ENCODE peak calls at places on chromosomes 7 and 10, in nine cellular contexts. N, Y, E, J, O, I, Q, T and U are unnamed samples.

GRCh38 chr7:130899638-130900401 is 165.8 kb upstream of the KLF14 start:
- DNase-seq in N (no peak), Y (no peak), E (no peak), J (no peak), O (no peak), I (no peak), Q (peak), T (no peak), U (no peak)

GRCh38 chr7:102389810-102390209 is 6.4 kb upstream of the PRKRIP1 start:
- DNase-seq in N (no peak), Y (no peak), E (no peak), J (no peak), O (no peak), I (no peak), Q (no peak), T (no peak), U (no peak)

GRCh38 chr7:102424129-102424551 is 9.2 kb upstream of the ORAI2 start:
- DNase-seq in N (no peak), Y (peak), E (no peak), J (no peak), O (no peak), I (no peak), Q (no peak), T (no peak), U (no peak)

GRCh38 chr10:44756235-44756634 is 154.9 kb upstream of the TMEM72 start:
- DNase-seq in N (no peak), Y (no peak), E (peak), J (no peak), O (no peak), I (no peak), Q (no peak), T (no peak), U (no peak)

GRCh38 chr10:29420744-29421143 is 131.9 kb downstream of the LYZL1 start:
- DNase-seq in N (no peak), Y (no peak), E (no peak), J (no peak), O (no peak), I (no peak), Q (no peak), T (no peak), U (no peak)

GRCh38 chr10:59733321-59733720 is 19.9 kb downstream of the MRLN start:
- DNase-seq in N (no peak), Y (no peak), E (no peak), J (no peak), O (no peak), I (no peak), Q (no peak), T (no peak), U (no peak)

GRCh38 chr7:132755538-132756481 is 179.5 kb upstream of the PLXNA4 start:
- DNase-seq in N (no peak), Y (no peak), E (no peak), J (no peak), O (no peak), I (no peak), Q (no peak), T (no peak), U (no peak)

GRCh38 chr10:62063795-62064472 is 162.4 kb downstream of the ARID5B start:
- DNase-seq in N (no peak), Y (no peak), E (peak), J (no peak), O (no peak), I (no peak), Q (no peak), T (no peak), U (no peak)

GRCh38 chr7:158325530-158326381 is 261.9 kb downstream of the PTPRN2 start:
- DNase-seq in N (no peak), Y (peak), E (peak), J (peak), O (no peak), I (peak), Q (no peak), T (no peak), U (no peak)

GRCh38 chr10:132136689-132137088 is 50.1 kb upstream of the DPYSL4 start:
- DNase-seq in N (no peak), Y (no peak), E (no peak), J (no peak), O (no peak), I (no peak), Q (no peak), T (peak), U (no peak)

GRCh38 chr10:42836771-42837468 is 54.3 kb downstream of the BMS1 start:
- DNase-seq in N (no peak), Y (peak), E (peak), J (no peak), O (no peak), I (no peak), Q (peak), T (no peak), U (no peak)

GRCh38 chr10:21740989-21741388 is 207.0 kb downstream of the MLLT10 start:
- DNase-seq in N (no peak), Y (no peak), E (no peak), J (no peak), O (no peak), I (no peak), Q (no peak), T (no peak), U (no peak)

GRCh38 chr10:34345383-34345782 is 469.7 kb downstream of the PARD3 start:
- DNase-seq in N (no peak), Y (no peak), E (no peak), J (no peak), O (no peak), I (no peak), Q (no peak), T (no peak), U (no peak)

GRCh38 chr7:131896189-131896855 is 339.9 kb upstream of the PODXL start:
- DNase-seq in N (no peak), Y (peak), E (no peak), J (no peak), O (no peak), I (no peak), Q (no peak), T (no peak), U (no peak)

GRCh38 chr10:73000973-73001372 is 46.4 kb upstream of the PLA2G12B start:
- DNase-seq in N (no peak), Y (no peak), E (no peak), J (no peak), O (no peak), I (no peak), Q (no peak), T (no peak), U (no peak)

GRCh38 chr10:103244663-103245271 is 920 bp upstream of the RPEL1 start:
- DNase-seq in N (peak), Y (peak), E (peak), J (peak), O (peak), I (peak), Q (peak), T (peak), U (peak)

GRCh38 chr10:63297941-63298340 is 164.8 kb downstream of the NRBF2 start:
- DNase-seq in N (no peak), Y (no peak), E (no peak), J (no peak), O (no peak), I (no peak), Q (no peak), T (no peak), U (no peak)

GRCh38 chr10:70850097-70850496 is 34.3 kb downstream of the SGPL1 start:
- DNase-seq in N (no peak), Y (no peak), E (no peak), J (no peak), O (no peak), I (no peak), Q (no peak), T (no peak), U (no peak)

GRCh38 chr10:17787087-17787942 is 21.8 kb upstream of the MRC1 start:
- DNase-seq in N (no peak), Y (no peak), E (peak), J (no peak), O (no peak), I (no peak), Q (no peak), T (no peak), U (no peak)

GRCh38 chr10:55628260-55628701 is 732.8 kb downstream of the ZWINT start:
- DNase-seq in N (no peak), Y (peak), E (no peak), J (no peak), O (no peak), I (no peak), Q (no peak), T (peak), U (peak)

GRCh38 chr7:114856625-114857024 is 65.3 kb upstream of the MDFIC start:
- DNase-seq in N (no peak), Y (no peak), E (no peak), J (no peak), O (no peak), I (no peak), Q (no peak), T (no peak), U (no peak)

GRCh38 chr10:89954787-89955566 is 253.6 kb downstream of the KIF20B start:
- DNase-seq in N (peak), Y (no peak), E (no peak), J (no peak), O (peak), I (no peak), Q (no peak), T (no peak), U (no peak)

GRCh38 chr7:134779741-134780065 is 269 bp downstream of the CALD1 start:
- DNase-seq in N (no peak), Y (no peak), E (no peak), J (no peak), O (no peak), I (no peak), Q (no peak), T (no peak), U (no peak)

GRCh38 chr10:79221110-79222051 is 125.9 kb upstream of the PPIF start:
- DNase-seq in N (no peak), Y (peak), E (peak), J (peak), O (no peak), I (no peak), Q (no peak), T (peak), U (no peak)

GRCh38 chr10:16156681-16157080 is 280.1 kb upstream of the PTER start:
- DNase-seq in N (no peak), Y (no peak), E (no peak), J (no peak), O (no peak), I (no peak), Q (no peak), T (no peak), U (no peak)

GRCh38 chr10:17453377-17454091 is 861 bp downstream of the ST8SIA6 start:
- DNase-seq in N (no peak), Y (peak), E (peak), J (no peak), O (peak), I (peak), Q (peak), T (peak), U (peak)

GRCh38 chr7:32053204-32053603 is 17.0 kb downstream of the PDE1C start:
- DNase-seq in N (no peak), Y (no peak), E (no peak), J (no peak), O (no peak), I (no peak), Q (no peak), T (no peak), U (no peak)

GRCh38 chr10:111598433-111599059 is 521.7 kb downstream of the ADRA2A start:
- DNase-seq in N (peak), Y (peak), E (peak), J (peak), O (peak), I (peak), Q (peak), T (peak), U (peak)

GRCh38 chr7:28685660-28686417 is 272.3 kb downstream of the TRIL start:
- DNase-seq in N (peak), Y (peak), E (peak), J (peak), O (peak), I (peak), Q (peak), T (peak), U (peak)

GRCh38 chr7:50676754-50677153 is 105.9 kb downstream of the GRB10 start:
- DNase-seq in N (no peak), Y (no peak), E (no peak), J (no peak), O (no peak), I (no peak), Q (no peak), T (no peak), U (no peak)

GRCh38 chr10:70132098-70133029 is at the start of gene AIFM2:
- DNase-seq in N (no peak), Y (peak), E (peak), J (peak), O (peak), I (no peak), Q (peak), T (peak), U (peak)